ENCODE peak calls at places on chromosomes 3 and 15, in nine cellular contexts. B is sigmoid colon; U is stimulated activated CD8-positive, alpha-beta memory T cell treated with anti-CD3 and anti-CD28 coated beads, Interleukin-2, amount 100 ng/mL, for 48 hours; V is activated naive CD8-positive, alpha-beta T cell treated with anti-CD3 and anti-CD28 coated beads for 36 hours; A is kidney tubule cell; D is WTC11; L is astrocyte of the spinal cord; J is HCT116; S is NCI-H774. I is an unnamed sample.

GRCh38 chr3:33058780-33059179 is 38.2 kb downstream of the GLB1 start:
- DNase-seq in A (no peak), D (no peak), U (no peak), L (no peak), J (no peak), V (no peak), S (no peak), B (no peak), I (no peak)

GRCh38 chr3:60431599-60431958 is 819.7 kb downstream of the FHIT start:
- DNase-seq in U (no peak), L (no peak), S (no peak), D (peak), A (no peak), V (no peak), J (no peak), B (no peak), I (no peak)

GRCh38 chr3:136860541-136860940 is 1.5 kb upstream of the NCK1 start:
- DNase-seq in D (no peak), A (no peak), L (peak), V (no peak), B (no peak), S (no peak), U (no peak), J (no peak), I (no peak)

GRCh38 chr15:83312046-83312445 is 27.6 kb upstream of the BNC1 start:
- DNase-seq in D (no peak), B (no peak), V (no peak), L (no peak), J (no peak), A (no peak), S (no peak), U (no peak), I (no peak)

GRCh38 chr3:156750191-156750873 is 75.8 kb upstream of the LEKR1 start:
- DNase-seq in J (no peak), A (no peak), D (peak), U (no peak), V (no peak), L (peak), B (no peak), S (no peak), I (no peak)

GRCh38 chr3:97232635-97233034 is 418.2 kb downstream of the EPHA6 start:
- DNase-seq in V (no peak), L (no peak), S (no peak), B (peak), D (no peak), J (no peak), A (peak), U (no peak), I (no peak)

GRCh38 chr3:157502916-157503620 is at the start of gene VEPH1:
- DNase-seq in J (no peak), L (peak), U (no peak), V (no peak), D (peak), S (no peak), A (peak), B (no peak), I (no peak)

GRCh38 chr3:24595801-24596200 is 101.2 kb upstream of the THRB start:
- DNase-seq in V (no peak), A (peak), U (no peak), L (no peak), S (no peak), J (no peak), B (no peak), D (no peak), I (no peak)

GRCh38 chr3:78707094-78707493 is 1060.7 kb downstream of the ROBO1 start:
- DNase-seq in V (no peak), S (no peak), A (no peak), D (no peak), J (no peak), L (no peak), U (no peak), B (no peak), I (no peak)

GRCh38 chr15:73485372-73485771 is 42.4 kb downstream of the REC114 start:
- DNase-seq in J (no peak), B (no peak), D (no peak), L (no peak), A (no peak), S (no peak), U (no peak), V (no peak), I (no peak)

GRCh38 chr15:73660455-73660854 is 23.7 kb upstream of the CD276 start:
- DNase-seq in D (no peak), L (no peak), A (no peak), U (no peak), V (no peak), J (no peak), B (no peak), S (no peak), I (no peak)

GRCh38 chr3:194777729-194778128 is 92.0 kb downstream of the FAM43A start:
- DNase-seq in D (no peak), U (no peak), L (no peak), S (peak), B (no peak), J (no peak), V (no peak), A (no peak), I (no peak)

GRCh38 chr15:85616549-85616948 is 178.2 kb downstream of the KLHL25 start:
- DNase-seq in L (no peak), J (no peak), B (no peak), U (no peak), A (no peak), S (no peak), V (no peak), D (no peak), I (no peak)

GRCh38 chr3:148643389-148643840 is 54.3 kb upstream of the AGTR1 start:
- DNase-seq in U (no peak), S (no peak), B (no peak), D (no peak), L (peak), J (no peak), A (peak), V (no peak), I (no peak)

GRCh38 chr15:101204744-101205535 is 46.9 kb downstream of the CHSY1 start:
- DNase-seq in B (no peak), D (no peak), A (no peak), S (no peak), V (no peak), J (no peak), L (peak), U (no peak), I (no peak)